ENCODE peak calls at places on chromosomes 16 and 17, in eight cellular contexts. Q is GM23248, N is H9, Z is astrocyte, J is fibroblast of lung, C is MM.1S, S is PC-3, I is OCI-LY7. U is an unnamed sample. For H3K4me1, the result is how much of the 10 kb centered on the place peaks cover.

GRCh38 chr16:1158456-1159324 is 5.8 kb downstream of the CACNA1H start:
- DNase-seq in S (no peak), I (no peak), Z (no peak), N (no peak), Q (peak), C (no peak), J (peak), U (no peak)

GRCh38 chr16:77898671-77899211 is 110.4 kb downstream of the VAT1L start:
- DNase-seq in Q (peak), J (peak), N (no peak), S (no peak), Z (peak), C (no peak), I (no peak), U (no peak)

GRCh38 chr16:71360378-71360777 is 1.9 kb downstream of the CALB2 start:
- DNase-seq in J (peak), Z (peak), C (no peak), N (no peak), S (peak), Q (peak), I (no peak), U (no peak)

GRCh38 chr17:27236710-27237315 is 57.1 kb upstream of the WSB1 start:
- DNase-seq in C (peak), Q (peak), S (peak), N (peak), J (peak), I (peak), Z (peak), U (peak)

GRCh38 chr17:34378664-34379101 is 15.7 kb upstream of the CCL1 start:
- DNase-seq in N (no peak), Q (peak), Z (no peak), J (no peak), C (peak), S (no peak), I (peak), U (no peak)

GRCh38 chr17:73506470-73507435 is 137.5 kb downstream of the SDK2 start:
- DNase-seq in Z (no peak), N (no peak), I (no peak), S (peak), J (no peak), Q (no peak), C (no peak), U (no peak)

GRCh38 chr17:63696381-63696961 is 3.5 kb downstream of the LIMD2 start:
- DNase-seq in C (peak), N (peak), Z (no peak), J (no peak), Q (peak), I (peak), S (peak), U (peak)

GRCh38 chr17:63476494-63476856 is 386 bp upstream of the ACE start:
- DNase-seq in Z (no peak), J (peak), N (peak), Q (peak), I (peak), C (no peak), S (peak), U (peak)

GRCh38 chr17:37406635-37407455 is at the start of the genes ACACA and TADA2A:
- DNase-seq in J (peak), N (peak), C (peak), Z (peak), Q (peak), I (peak), S (peak), U (peak)

GRCh38 chr16:3131755-3132377 is 3.0 kb upstream of the ZNF213 start:
- DNase-seq in Z (no peak), Q (peak), N (peak), J (peak), I (peak), S (peak), C (peak), U (peak)

GRCh38 chr17:81309140-81309858 is 14.2 kb upstream of the SLC38A10 start:
- DNase-seq in Z (no peak), J (peak), C (peak), S (peak), I (no peak), Q (peak), N (peak), U (peak)

GRCh38 chr16:75632857-75633256 is 9.8 kb upstream of the ADAT1 start:
- DNase-seq in I (no peak), C (no peak), N (no peak), S (no peak), Q (no peak), Z (no peak), J (no peak), U (no peak)

GRCh38 chr16:70634861-70635260 is 11.5 kb upstream of the IL34 start:
- DNase-seq in J (peak), I (no peak), Z (peak), N (no peak), S (no peak), Q (peak), C (no peak), U (no peak)

GRCh38 chr17:42647778-42648177 is 11.3 kb upstream of the TUBG2 start:
- DNase-seq in Q (no peak), Z (no peak), J (no peak), I (peak), S (no peak), N (no peak), C (no peak), U (no peak)

GRCh38 chr16:18937390-18937789 is 11.2 kb upstream of the SMG1 start:
- DNase-seq in J (no peak), Z (no peak), I (no peak), Q (no peak), S (no peak), N (no peak), C (no peak), U (no peak)

GRCh38 chr17:77741109-77741508 is 217.4 kb upstream of the TNRC6C start:
- DNase-seq in C (no peak), I (peak), Q (no peak), J (no peak), S (peak), Z (no peak), N (peak), U (no peak)

GRCh38 chr16:57374067-57374534 is 1.8 kb downstream of the CX3CL1 start:
- DNase-seq in Q (peak), S (no peak), Z (peak), N (no peak), J (peak), C (no peak), I (no peak), U (no peak)

GRCh38 chr16:31334934-31335333 is 20.0 kb upstream of the ITGAX start:
- DNase-seq in Z (no peak), Q (no peak), C (no peak), I (no peak), S (no peak), N (no peak), J (no peak), U (no peak)

GRCh38 chr16:80203821-80204220 is 337.0 kb upstream of the DYNLRB2 start:
- DNase-seq in Q (no peak), Z (no peak), J (no peak), C (no peak), N (no peak), S (no peak), I (no peak), U (no peak)

GRCh38 chr17:42679492-42680330 is 1.9 kb downstream of the CCR10 start:
- DNase-seq in N (peak), I (peak), Q (peak), Z (peak), J (peak), S (peak), C (peak), U (peak)

GRCh38 chr16:66476328-66477027 is 49.4 kb downstream of the BEAN1 start:
- DNase-seq in I (peak), Z (no peak), C (peak), J (no peak), Q (peak), N (peak), S (no peak), U (no peak)

GRCh38 chr17:50890675-50891516 is 24.7 kb upstream of the TOB1 start:
- DNase-seq in N (no peak), J (no peak), Q (no peak), I (no peak), S (peak), Z (no peak), C (no peak), U (no peak)

DNA sequence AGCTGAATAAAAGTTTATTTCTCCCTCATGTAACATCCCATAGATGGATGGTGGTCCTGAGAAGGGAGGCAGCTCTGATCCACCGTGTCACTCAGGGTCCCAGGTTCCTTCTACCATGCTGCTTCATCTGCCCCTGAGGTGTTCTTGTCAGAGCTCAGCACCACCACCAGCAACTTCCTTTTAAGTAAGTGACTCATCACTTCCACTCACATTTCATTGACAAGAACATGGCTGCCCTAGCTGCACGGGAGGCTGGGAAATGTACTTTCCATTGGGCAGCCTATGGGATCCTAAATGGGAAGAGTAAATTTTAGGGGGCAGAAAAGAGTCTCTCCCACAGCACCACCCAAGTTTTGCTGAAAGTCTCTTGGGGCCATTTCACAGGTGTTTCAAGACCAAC is 134.7 kb downstream of the USP31 start:
- DNase-seq in J (no peak), N (no peak), I (no peak), S (no peak), Q (peak), C (no peak), Z (no peak), U (no peak)
- H2AFZ ChIP-seq in J (no peak), N (no peak), I (no peak), S (no peak), Q (no peak), C (no peak), Z (no peak), U (no peak)

DNA sequence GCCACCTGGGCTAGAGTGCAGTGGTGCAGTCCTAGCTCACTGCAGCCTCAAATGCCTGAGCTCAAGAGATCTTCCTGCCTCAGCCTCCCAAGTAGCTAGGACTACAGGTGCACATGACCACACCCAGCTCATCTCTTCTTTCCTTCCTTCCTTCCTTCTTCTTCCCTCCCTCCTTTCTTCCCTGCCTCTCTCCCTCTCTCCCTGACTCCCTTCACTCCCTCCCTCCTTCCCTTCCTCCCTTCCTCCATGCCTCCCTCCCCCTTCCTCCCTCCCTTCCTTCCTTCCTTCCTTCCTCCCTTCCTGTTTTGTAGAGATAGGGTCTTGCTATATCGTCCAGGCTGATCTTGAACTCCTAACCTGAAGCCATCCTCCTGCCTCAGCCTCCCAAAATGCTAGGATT is 23.5 kb upstream of the USP36 start:
- DNase-seq in I (no peak), Z (no peak), C (no peak), S (no peak), Q (no peak), N (no peak), J (no peak), U (no peak)
- H3K27ac ChIP-seq in I (no peak), Z (no peak), C (no peak), S (no peak), Q (no peak), N (no peak), J (no peak), U (no peak)

GRCh38 chr17:49523196-49523595 is 28.1 kb downstream of the NGFR start:
- DNase-seq in J (no peak), I (no peak), N (peak), C (no peak), Z (no peak), S (no peak), Q (no peak), U (no peak)

GRCh38 chr17:49523706-49524472 is 28.8 kb downstream of the NGFR start:
- DNase-seq in Q (peak), I (no peak), S (peak), C (peak), Z (no peak), N (peak), J (no peak), U (no peak)

GRCh38 chr17:49528966-49529365 is 33.9 kb downstream of the NGFR start:
- DNase-seq in I (no peak), Z (no peak), J (no peak), Q (no peak), S (no peak), N (peak), C (no peak), U (no peak)

GRCh38 chr17:49527927-49528651 is 33.0 kb downstream of the NGFR start:
- DNase-seq in Z (no peak), C (no peak), J (no peak), N (peak), Q (no peak), S (no peak), I (no peak), U (no peak)

DNA sequence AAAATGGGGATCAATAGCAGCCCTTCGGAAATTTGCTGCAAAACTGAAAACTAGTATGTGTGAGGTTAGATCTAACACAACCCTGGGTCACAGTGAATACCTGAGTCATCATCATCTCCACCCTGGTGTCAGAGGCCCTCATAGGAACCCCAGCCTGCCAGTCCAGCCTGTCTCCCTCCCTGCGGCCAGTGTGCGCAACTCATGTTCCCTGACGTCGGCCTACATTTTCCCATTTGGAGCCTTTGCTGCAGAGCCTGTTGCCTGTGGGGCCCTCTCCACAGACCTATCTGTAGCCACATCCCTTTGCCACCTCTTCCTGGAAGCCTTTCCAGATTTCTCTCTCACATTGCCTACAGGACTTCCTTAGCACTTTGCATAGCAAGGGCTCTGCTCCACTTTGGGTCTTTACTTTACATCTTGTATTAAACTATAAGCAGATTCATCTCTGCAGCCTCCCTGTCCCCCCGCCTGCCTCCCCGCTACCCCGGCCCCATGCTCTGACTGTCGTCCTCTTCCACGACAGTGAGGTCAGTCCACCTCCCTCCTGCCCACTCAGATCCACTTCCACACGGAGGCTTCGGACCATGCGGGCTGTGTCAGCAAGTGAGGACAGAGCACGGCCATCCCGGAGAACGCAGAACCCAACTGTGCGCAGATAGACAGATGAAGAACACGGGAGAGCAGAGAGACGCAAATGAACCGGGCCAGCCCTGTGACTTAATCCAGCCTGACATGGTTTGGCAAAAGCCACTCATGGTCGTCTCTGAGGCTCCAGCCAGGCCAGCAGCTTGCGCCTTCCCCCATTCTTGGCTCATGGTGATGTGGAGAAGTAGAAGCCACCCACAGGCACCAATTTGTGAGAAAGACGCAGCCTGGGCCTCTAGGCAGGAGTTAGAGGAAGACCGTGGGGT is 31.0 kb downstream of the NGFR start:
- DNase-seq in C (no peak), I (no peak), Q (no peak), J (no peak), N (peak), Z (no peak), S (no peak), U (no peak)
- H3K4me1 ChIP-seq in C (under half), I (under half), Q (under half), J (under half), N (under half), Z (under half), S (under half), U (under half)

DNA sequence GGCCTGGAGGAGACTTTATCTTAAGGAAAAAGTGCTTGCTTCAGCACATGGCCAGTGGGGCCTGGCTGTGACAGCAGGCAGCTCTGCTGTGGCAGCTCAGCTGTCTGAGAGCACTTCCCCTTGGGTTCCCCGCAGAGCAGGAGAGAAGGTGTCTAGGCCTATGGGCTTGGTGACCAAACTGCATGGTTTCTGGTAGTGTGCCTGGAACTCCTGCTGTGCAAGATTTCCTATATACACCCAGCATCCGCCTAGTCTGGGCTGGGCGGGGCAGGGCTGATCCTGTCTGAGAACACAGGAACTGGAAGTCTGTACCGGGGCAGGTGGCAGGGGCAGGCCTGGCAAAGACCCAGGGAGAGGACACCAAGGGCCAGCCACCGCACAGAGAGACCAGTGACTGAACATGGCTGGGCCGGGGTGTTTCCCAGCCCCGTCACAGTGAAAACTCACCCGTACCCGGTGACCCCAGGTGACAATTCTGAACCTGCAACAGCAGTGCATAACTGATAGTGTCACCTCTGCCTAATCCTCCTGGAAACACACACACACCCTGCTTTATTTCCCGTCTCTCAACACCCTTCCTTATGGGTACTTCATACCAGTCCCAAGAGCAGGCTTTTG is 39.3 kb downstream of the CHD9 start:
- DNase-seq in Q (no peak), J (no peak), S (peak), N (no peak), C (peak), Z (no peak), I (peak), U (no peak)
- H2AFZ ChIP-seq in Q (no peak), J (no peak), S (no peak), N (no peak), C (peak), Z (no peak), I (peak), U (no peak)

GRCh38 chr17:65172511-65173136 is 35.5 kb downstream of the RGS9 start:
- DNase-seq in S (no peak), C (no peak), Q (no peak), Z (no peak), J (no peak), I (no peak), N (no peak), U (no peak)

GRCh38 chr17:65175952-65176351 is 38.8 kb downstream of the RGS9 start:
- DNase-seq in Z (no peak), N (no peak), I (peak), S (no peak), J (no peak), Q (no peak), C (no peak), U (no peak)

GRCh38 chr17:65174974-65175373 is 37.8 kb downstream of the RGS9 start:
- DNase-seq in Z (no peak), J (no peak), I (no peak), Q (no peak), S (no peak), N (no peak), C (no peak), U (no peak)

GRCh38 chr17:65173284-65173793 is 36.2 kb downstream of the RGS9 start:
- DNase-seq in C (no peak), N (peak), Z (peak), J (peak), S (peak), I (peak), Q (peak), U (no peak)

DNA sequence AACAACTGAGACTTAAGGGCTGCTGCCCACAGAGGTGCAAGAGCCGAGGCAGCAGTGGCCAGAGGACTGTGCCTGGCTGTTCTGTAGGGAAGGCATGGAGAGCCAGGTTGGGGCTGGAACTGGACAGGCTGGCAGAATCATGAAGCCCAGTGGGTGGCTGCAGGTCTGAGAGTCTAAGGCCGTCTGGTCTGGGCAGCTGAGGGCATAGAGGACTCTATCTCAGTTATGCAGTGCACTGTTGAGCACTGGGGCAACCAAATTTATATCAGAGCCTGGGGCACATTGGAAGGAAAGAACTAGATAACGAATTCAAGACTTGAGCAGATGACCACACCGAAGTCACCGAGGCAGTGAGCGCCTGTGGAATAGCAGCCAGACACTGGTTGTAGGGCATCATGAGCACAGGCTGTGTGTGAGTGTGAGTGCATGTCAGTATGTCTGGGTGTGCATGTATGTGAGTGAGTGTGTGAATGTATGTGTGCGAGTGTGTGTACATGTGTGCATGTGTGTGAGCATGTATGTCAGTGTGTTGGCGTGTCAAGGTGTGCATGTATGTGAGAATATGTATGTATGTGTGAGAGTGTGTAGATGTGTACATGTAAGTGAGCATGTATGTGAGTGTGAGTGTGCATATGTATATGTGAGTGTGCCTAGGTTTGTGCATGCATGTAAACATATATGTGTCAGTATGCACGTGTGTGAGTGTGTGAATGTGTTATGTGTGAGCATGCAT is 36.9 kb downstream of the RGS9 start:
- DNase-seq in Z (no peak), C (no peak), J (no peak), Q (no peak), N (no peak), I (no peak), S (no peak), U (no peak)
- H3K27ac ChIP-seq in Z (no peak), C (no peak), J (no peak), Q (no peak), N (no peak), I (peak), S (no peak), U (no peak)

GRCh38 chr16:47475786-47476185 is 14.7 kb downstream of the PHKB start:
- DNase-seq in C (no peak), I (no peak), Z (no peak), J (peak), Q (peak), N (no peak), S (no peak), U (no peak)
- H3K4me1 ChIP-seq in C (under half), I (under half), Z (under half), J (under half), Q (under half), N (under half), S (under half), U (under half)